ENCODE peak calls at places on chromosomes 11 and 22, in eight cellular contexts. One of them, this sample, is unnamed.

GRCh38 chr22:49983148-49984042 is 22.8 kb downstream of the PIM3 start:
- DNase-seq in stimulated activated CD4-positive, alpha-beta T cell treated with anti-CD3 and anti-CD28 coated beads, TNF-alpha, amount 100 ng/mL, for 4 hours: no peak
- DNase-seq in AG09319: no peak
- DNase-seq in lower lobe of right lung: peak; percentile 52
- DNase-seq in activated CD4-positive, CD25-positive, alpha-beta regulatory T cell: no peak
- DNase-seq in NCI-H2029: no peak
- DNase-seq in activated CD4-positive, alpha-beta T cell treated with anti-CD3 and anti-CD28 coated beads, Interleukin-2, amount 10 ng/mL, durations not matched to agents 7 days and 5 days: no peak
- DNase-seq in hepatocyte: peak; percentile 39
- DNase-seq in this sample: no peak

GRCh38 chr11:79265756-79266322 is 175.0 kb downstream of the TENM4 start:
- DNase-seq in stimulated activated CD4-positive, alpha-beta T cell treated with anti-CD3 and anti-CD28 coated beads, TNF-alpha, amount 100 ng/mL, for 4 hours: no peak
- DNase-seq in AG09319: no peak
- DNase-seq in lower lobe of right lung: no peak
- DNase-seq in activated CD4-positive, CD25-positive, alpha-beta regulatory T cell: no peak
- DNase-seq in NCI-H2029: no peak
- DNase-seq in activated CD4-positive, alpha-beta T cell treated with anti-CD3 and anti-CD28 coated beads, Interleukin-2, amount 10 ng/mL, durations not matched to agents 7 days and 5 days: no peak
- DNase-seq in hepatocyte: peak; percentile 47
- DNase-seq in this sample: no peak

GRCh38 chr11:76217653-76218160 is 11.4 kb upstream of the WNT11 start:
- DNase-seq in stimulated activated CD4-positive, alpha-beta T cell treated with anti-CD3 and anti-CD28 coated beads, TNF-alpha, amount 100 ng/mL, for 4 hours: no peak
- DNase-seq in AG09319: no peak
- DNase-seq in lower lobe of right lung: peak; percentile 9
- DNase-seq in activated CD4-positive, CD25-positive, alpha-beta regulatory T cell: no peak
- DNase-seq in NCI-H2029: peak; percentile 71
- DNase-seq in activated CD4-positive, alpha-beta T cell treated with anti-CD3 and anti-CD28 coated beads, Interleukin-2, amount 10 ng/mL, durations not matched to agents 7 days and 5 days: no peak
- DNase-seq in hepatocyte: no peak
- DNase-seq in this sample: no peak

GRCh38 chr11:46309669-46310288 is 32.3 kb downstream of the CREB3L1 start:
- DNase-seq in stimulated activated CD4-positive, alpha-beta T cell treated with anti-CD3 and anti-CD28 coated beads, TNF-alpha, amount 100 ng/mL, for 4 hours: no peak
- DNase-seq in AG09319: no peak
- DNase-seq in lower lobe of right lung: no peak
- DNase-seq in activated CD4-positive, CD25-positive, alpha-beta regulatory T cell: no peak
- DNase-seq in NCI-H2029: no peak
- DNase-seq in activated CD4-positive, alpha-beta T cell treated with anti-CD3 and anti-CD28 coated beads, Interleukin-2, amount 10 ng/mL, durations not matched to agents 7 days and 5 days: no peak
- DNase-seq in hepatocyte: no peak
- DNase-seq in this sample: peak; percentile 33

GRCh38 chr11:117916956-117917355 is 12.2 kb downstream of the TMPRSS13 start:
- DNase-seq in stimulated activated CD4-positive, alpha-beta T cell treated with anti-CD3 and anti-CD28 coated beads, TNF-alpha, amount 100 ng/mL, for 4 hours: no peak
- DNase-seq in AG09319: no peak
- DNase-seq in lower lobe of right lung: no peak
- DNase-seq in activated CD4-positive, CD25-positive, alpha-beta regulatory T cell: no peak
- DNase-seq in NCI-H2029: no peak
- DNase-seq in activated CD4-positive, alpha-beta T cell treated with anti-CD3 and anti-CD28 coated beads, Interleukin-2, amount 10 ng/mL, durations not matched to agents 7 days and 5 days: no peak
- DNase-seq in hepatocyte: no peak
- DNase-seq in this sample: no peak

GRCh38 chr11:100629671-100630070 is 57.4 kb upstream of the ARHGAP42 start:
- DNase-seq in stimulated activated CD4-positive, alpha-beta T cell treated with anti-CD3 and anti-CD28 coated beads, TNF-alpha, amount 100 ng/mL, for 4 hours: no peak
- DNase-seq in AG09319: no peak
- DNase-seq in lower lobe of right lung: no peak
- DNase-seq in activated CD4-positive, CD25-positive, alpha-beta regulatory T cell: no peak
- DNase-seq in NCI-H2029: no peak
- DNase-seq in activated CD4-positive, alpha-beta T cell treated with anti-CD3 and anti-CD28 coated beads, Interleukin-2, amount 10 ng/mL, durations not matched to agents 7 days and 5 days: no peak
- DNase-seq in hepatocyte: no peak
- DNase-seq in this sample: no peak

GRCh38 chr22:46010951-46011626 is 34.1 kb upstream of the WNT7B start:
- DNase-seq in stimulated activated CD4-positive, alpha-beta T cell treated with anti-CD3 and anti-CD28 coated beads, TNF-alpha, amount 100 ng/mL, for 4 hours: no peak
- DNase-seq in AG09319: no peak
- DNase-seq in lower lobe of right lung: peak; percentile 35
- DNase-seq in activated CD4-positive, CD25-positive, alpha-beta regulatory T cell: no peak
- DNase-seq in NCI-H2029: no peak
- DNase-seq in activated CD4-positive, alpha-beta T cell treated with anti-CD3 and anti-CD28 coated beads, Interleukin-2, amount 10 ng/mL, durations not matched to agents 7 days and 5 days: no peak
- DNase-seq in hepatocyte: no peak
- DNase-seq in this sample: no peak

GRCh38 chr22:38032681-38033521 is 24.3 kb upstream of the PICK1 start:
- DNase-seq in stimulated activated CD4-positive, alpha-beta T cell treated with anti-CD3 and anti-CD28 coated beads, TNF-alpha, amount 100 ng/mL, for 4 hours: no peak
- DNase-seq in AG09319: peak; percentile 22
- DNase-seq in lower lobe of right lung: no peak
- DNase-seq in activated CD4-positive, CD25-positive, alpha-beta regulatory T cell: no peak
- DNase-seq in NCI-H2029: no peak
- DNase-seq in activated CD4-positive, alpha-beta T cell treated with anti-CD3 and anti-CD28 coated beads, Interleukin-2, amount 10 ng/mL, durations not matched to agents 7 days and 5 days: no peak
- DNase-seq in hepatocyte: peak; percentile 45
- DNase-seq in this sample: peak; percentile 22

GRCh38 chr11:83693279-83693992 is 407.3 kb upstream of the CCDC90B start:
- DNase-seq in stimulated activated CD4-positive, alpha-beta T cell treated with anti-CD3 and anti-CD28 coated beads, TNF-alpha, amount 100 ng/mL, for 4 hours: no peak
- DNase-seq in AG09319: no peak
- DNase-seq in lower lobe of right lung: no peak
- DNase-seq in activated CD4-positive, CD25-positive, alpha-beta regulatory T cell: no peak
- DNase-seq in NCI-H2029: no peak
- DNase-seq in activated CD4-positive, alpha-beta T cell treated with anti-CD3 and anti-CD28 coated beads, Interleukin-2, amount 10 ng/mL, durations not matched to agents 7 days and 5 days: no peak
- DNase-seq in hepatocyte: no peak
- DNase-seq in this sample: no peak

GRCh38 chr11:45091563-45092392 is 54.7 kb upstream of the PRDM11 start:
- DNase-seq in stimulated activated CD4-positive, alpha-beta T cell treated with anti-CD3 and anti-CD28 coated beads, TNF-alpha, amount 100 ng/mL, for 4 hours: no peak
- DNase-seq in AG09319: no peak
- DNase-seq in lower lobe of right lung: no peak
- DNase-seq in activated CD4-positive, CD25-positive, alpha-beta regulatory T cell: no peak
- DNase-seq in NCI-H2029: no peak
- DNase-seq in activated CD4-positive, alpha-beta T cell treated with anti-CD3 and anti-CD28 coated beads, Interleukin-2, amount 10 ng/mL, durations not matched to agents 7 days and 5 days: no peak
- DNase-seq in hepatocyte: no peak
- DNase-seq in this sample: no peak

GRCh38 chr11:1749787-1750351 is 526 bp downstream of the IFITM10 start:
- DNase-seq in stimulated activated CD4-positive, alpha-beta T cell treated with anti-CD3 and anti-CD28 coated beads, TNF-alpha, amount 100 ng/mL, for 4 hours: no peak
- DNase-seq in AG09319: peak; percentile 41
- DNase-seq in lower lobe of right lung: peak; percentile 42
- DNase-seq in activated CD4-positive, CD25-positive, alpha-beta regulatory T cell: no peak
- DNase-seq in NCI-H2029: no peak
- DNase-seq in activated CD4-positive, alpha-beta T cell treated with anti-CD3 and anti-CD28 coated beads, Interleukin-2, amount 10 ng/mL, durations not matched to agents 7 days and 5 days: no peak
- DNase-seq in hepatocyte: peak; percentile 62
- DNase-seq in this sample: no peak

GRCh38 chr11:108198833-108199232 is 23.6 kb downstream of the NPAT start:
- DNase-seq in stimulated activated CD4-positive, alpha-beta T cell treated with anti-CD3 and anti-CD28 coated beads, TNF-alpha, amount 100 ng/mL, for 4 hours: no peak
- DNase-seq in AG09319: no peak
- DNase-seq in lower lobe of right lung: peak; percentile 70
- DNase-seq in activated CD4-positive, CD25-positive, alpha-beta regulatory T cell: no peak
- DNase-seq in NCI-H2029: no peak
- DNase-seq in activated CD4-positive, alpha-beta T cell treated with anti-CD3 and anti-CD28 coated beads, Interleukin-2, amount 10 ng/mL, durations not matched to agents 7 days and 5 days: no peak
- DNase-seq in hepatocyte: no peak
- DNase-seq in this sample: no peak

GRCh38 chr22:36546092-36546804 is 17.3 kb upstream of the EIF3D start:
- DNase-seq in stimulated activated CD4-positive, alpha-beta T cell treated with anti-CD3 and anti-CD28 coated beads, TNF-alpha, amount 100 ng/mL, for 4 hours: no peak
- DNase-seq in AG09319: no peak
- DNase-seq in lower lobe of right lung: no peak
- DNase-seq in activated CD4-positive, CD25-positive, alpha-beta regulatory T cell: peak; percentile 8
- DNase-seq in NCI-H2029: peak; percentile 33
- DNase-seq in activated CD4-positive, alpha-beta T cell treated with anti-CD3 and anti-CD28 coated beads, Interleukin-2, amount 10 ng/mL, durations not matched to agents 7 days and 5 days: peak; percentile 43
- DNase-seq in hepatocyte: peak; percentile 67
- DNase-seq in this sample: peak; percentile 62

GRCh38 chr11:26985941-26986340 is 8.0 kb upstream of the FIBIN start:
- DNase-seq in stimulated activated CD4-positive, alpha-beta T cell treated with anti-CD3 and anti-CD28 coated beads, TNF-alpha, amount 100 ng/mL, for 4 hours: no peak
- DNase-seq in AG09319: no peak
- DNase-seq in lower lobe of right lung: no peak
- DNase-seq in activated CD4-positive, CD25-positive, alpha-beta regulatory T cell: no peak
- DNase-seq in NCI-H2029: no peak
- DNase-seq in activated CD4-positive, alpha-beta T cell treated with anti-CD3 and anti-CD28 coated beads, Interleukin-2, amount 10 ng/mL, durations not matched to agents 7 days and 5 days: no peak
- DNase-seq in hepatocyte: no peak
- DNase-seq in this sample: no peak

GRCh38 chr11:123218451-123218850 is 23.4 kb upstream of the CLMP start:
- DNase-seq in stimulated activated CD4-positive, alpha-beta T cell treated with anti-CD3 and anti-CD28 coated beads, TNF-alpha, amount 100 ng/mL, for 4 hours: no peak
- DNase-seq in AG09319: no peak
- DNase-seq in lower lobe of right lung: no peak
- DNase-seq in activated CD4-positive, CD25-positive, alpha-beta regulatory T cell: no peak
- DNase-seq in NCI-H2029: no peak
- DNase-seq in activated CD4-positive, alpha-beta T cell treated with anti-CD3 and anti-CD28 coated beads, Interleukin-2, amount 10 ng/mL, durations not matched to agents 7 days and 5 days: no peak
- DNase-seq in hepatocyte: no peak
- DNase-seq in this sample: no peak

GRCh38 chr11:17703951-17704350 is 15.4 kb upstream of the MYOD1 start:
- DNase-seq in stimulated activated CD4-positive, alpha-beta T cell treated with anti-CD3 and anti-CD28 coated beads, TNF-alpha, amount 100 ng/mL, for 4 hours: no peak
- DNase-seq in AG09319: no peak
- DNase-seq in lower lobe of right lung: no peak
- DNase-seq in activated CD4-positive, CD25-positive, alpha-beta regulatory T cell: no peak
- DNase-seq in NCI-H2029: no peak
- DNase-seq in activated CD4-positive, alpha-beta T cell treated with anti-CD3 and anti-CD28 coated beads, Interleukin-2, amount 10 ng/mL, durations not matched to agents 7 days and 5 days: no peak
- DNase-seq in hepatocyte: no peak
- DNase-seq in this sample: no peak

GRCh38 chr11:115334932-115335788 is 169.1 kb downstream of the CADM1 start:
- DNase-seq in stimulated activated CD4-positive, alpha-beta T cell treated with anti-CD3 and anti-CD28 coated beads, TNF-alpha, amount 100 ng/mL, for 4 hours: no peak
- DNase-seq in AG09319: no peak
- DNase-seq in lower lobe of right lung: no peak
- DNase-seq in activated CD4-positive, CD25-positive, alpha-beta regulatory T cell: no peak
- DNase-seq in NCI-H2029: no peak
- DNase-seq in activated CD4-positive, alpha-beta T cell treated with anti-CD3 and anti-CD28 coated beads, Interleukin-2, amount 10 ng/mL, durations not matched to agents 7 days and 5 days: no peak
- DNase-seq in hepatocyte: peak; percentile 37
- DNase-seq in this sample: peak; percentile 28

GRCh38 chr11:2713721-2714462 is 14.1 kb upstream of the KCNQ1OT1 start:
- DNase-seq in stimulated activated CD4-positive, alpha-beta T cell treated with anti-CD3 and anti-CD28 coated beads, TNF-alpha, amount 100 ng/mL, for 4 hours: no peak
- DNase-seq in AG09319: no peak
- DNase-seq in lower lobe of right lung: no peak
- DNase-seq in activated CD4-positive, CD25-positive, alpha-beta regulatory T cell: no peak
- DNase-seq in NCI-H2029: no peak
- DNase-seq in activated CD4-positive, alpha-beta T cell treated with anti-CD3 and anti-CD28 coated beads, Interleukin-2, amount 10 ng/mL, durations not matched to agents 7 days and 5 days: no peak
- DNase-seq in hepatocyte: no peak
- DNase-seq in this sample: no peak

GRCh38 chr22:31346733-31347250 is 646 bp upstream of the PATZ1 start:
- DNase-seq in stimulated activated CD4-positive, alpha-beta T cell treated with anti-CD3 and anti-CD28 coated beads, TNF-alpha, amount 100 ng/mL, for 4 hours: peak; percentile 26
- DNase-seq in AG09319: no peak
- DNase-seq in lower lobe of right lung: peak; percentile 67
- DNase-seq in activated CD4-positive, CD25-positive, alpha-beta regulatory T cell: no peak
- DNase-seq in NCI-H2029: peak; percentile 29
- DNase-seq in activated CD4-positive, alpha-beta T cell treated with anti-CD3 and anti-CD28 coated beads, Interleukin-2, amount 10 ng/mL, durations not matched to agents 7 days and 5 days: peak; percentile 65
- DNase-seq in hepatocyte: peak; percentile 74
- DNase-seq in this sample: no peak

GRCh38 chr11:82398300-82398815 is 335.3 kb downstream of the FAM181B start:
- DNase-seq in stimulated activated CD4-positive, alpha-beta T cell treated with anti-CD3 and anti-CD28 coated beads, TNF-alpha, amount 100 ng/mL, for 4 hours: no peak
- DNase-seq in AG09319: no peak
- DNase-seq in lower lobe of right lung: no peak
- DNase-seq in activated CD4-positive, CD25-positive, alpha-beta regulatory T cell: no peak
- DNase-seq in NCI-H2029: no peak
- DNase-seq in activated CD4-positive, alpha-beta T cell treated with anti-CD3 and anti-CD28 coated beads, Interleukin-2, amount 10 ng/mL, durations not matched to agents 7 days and 5 days: no peak
- DNase-seq in hepatocyte: peak; percentile 26
- DNase-seq in this sample: no peak

GRCh38 chr22:18044548-18045271 is 20.3 kb upstream of the MICAL3 start:
- DNase-seq in stimulated activated CD4-positive, alpha-beta T cell treated with anti-CD3 and anti-CD28 coated beads, TNF-alpha, amount 100 ng/mL, for 4 hours: no peak
- DNase-seq in AG09319: no peak
- DNase-seq in lower lobe of right lung: no peak
- DNase-seq in activated CD4-positive, CD25-positive, alpha-beta regulatory T cell: no peak
- DNase-seq in NCI-H2029: peak; percentile 94
- DNase-seq in activated CD4-positive, alpha-beta T cell treated with anti-CD3 and anti-CD28 coated beads, Interleukin-2, amount 10 ng/mL, durations not matched to agents 7 days and 5 days: no peak
- DNase-seq in hepatocyte: no peak
- DNase-seq in this sample: no peak

GRCh38 chr11:70470127-70470526 is 71.8 kb downstream of the CTTN start:
- DNase-seq in stimulated activated CD4-positive, alpha-beta T cell treated with anti-CD3 and anti-CD28 coated beads, TNF-alpha, amount 100 ng/mL, for 4 hours: no peak
- DNase-seq in AG09319: no peak
- DNase-seq in lower lobe of right lung: no peak
- DNase-seq in activated CD4-positive, CD25-positive, alpha-beta regulatory T cell: no peak
- DNase-seq in NCI-H2029: no peak
- DNase-seq in activated CD4-positive, alpha-beta T cell treated with anti-CD3 and anti-CD28 coated beads, Interleukin-2, amount 10 ng/mL, durations not matched to agents 7 days and 5 days: no peak
- DNase-seq in hepatocyte: no peak
- DNase-seq in this sample: no peak

GRCh38 chr11:20243974-20244373 is 83.7 kb upstream of the DBX1 start:
- DNase-seq in stimulated activated CD4-positive, alpha-beta T cell treated with anti-CD3 and anti-CD28 coated beads, TNF-alpha, amount 100 ng/mL, for 4 hours: no peak
- DNase-seq in AG09319: no peak
- DNase-seq in lower lobe of right lung: no peak
- DNase-seq in activated CD4-positive, CD25-positive, alpha-beta regulatory T cell: no peak
- DNase-seq in NCI-H2029: no peak
- DNase-seq in activated CD4-positive, alpha-beta T cell treated with anti-CD3 and anti-CD28 coated beads, Interleukin-2, amount 10 ng/mL, durations not matched to agents 7 days and 5 days: no peak
- DNase-seq in hepatocyte: no peak
- DNase-seq in this sample: no peak

GRCh38 chr11:78131956-78132355 is 7.5 kb downstream of the ALG8 start:
- DNase-seq in stimulated activated CD4-positive, alpha-beta T cell treated with anti-CD3 and anti-CD28 coated beads, TNF-alpha, amount 100 ng/mL, for 4 hours: no peak
- DNase-seq in AG09319: no peak
- DNase-seq in lower lobe of right lung: no peak
- DNase-seq in activated CD4-positive, CD25-positive, alpha-beta regulatory T cell: no peak
- DNase-seq in NCI-H2029: no peak
- DNase-seq in activated CD4-positive, alpha-beta T cell treated with anti-CD3 and anti-CD28 coated beads, Interleukin-2, amount 10 ng/mL, durations not matched to agents 7 days and 5 days: no peak
- DNase-seq in hepatocyte: no peak
- DNase-seq in this sample: no peak

GRCh38 chr22:26621663-26622062 is at the start of gene CRYBA4:
- DNase-seq in stimulated activated CD4-positive, alpha-beta T cell treated with anti-CD3 and anti-CD28 coated beads, TNF-alpha, amount 100 ng/mL, for 4 hours: no peak
- DNase-seq in AG09319: no peak
- DNase-seq in lower lobe of right lung: no peak
- DNase-seq in activated CD4-positive, CD25-positive, alpha-beta regulatory T cell: no peak
- DNase-seq in NCI-H2029: no peak
- DNase-seq in activated CD4-positive, alpha-beta T cell treated with anti-CD3 and anti-CD28 coated beads, Interleukin-2, amount 10 ng/mL, durations not matched to agents 7 days and 5 days: no peak
- DNase-seq in hepatocyte: no peak
- DNase-seq in this sample: no peak

GRCh38 chr11:121567988-121568387 is 115.2 kb upstream of the SORL1-AS1 start:
- DNase-seq in stimulated activated CD4-positive, alpha-beta T cell treated with anti-CD3 and anti-CD28 coated beads, TNF-alpha, amount 100 ng/mL, for 4 hours: no peak
- DNase-seq in AG09319: no peak
- DNase-seq in lower lobe of right lung: no peak
- DNase-seq in activated CD4-positive, CD25-positive, alpha-beta regulatory T cell: no peak
- DNase-seq in NCI-H2029: no peak
- DNase-seq in activated CD4-positive, alpha-beta T cell treated with anti-CD3 and anti-CD28 coated beads, Interleukin-2, amount 10 ng/mL, durations not matched to agents 7 days and 5 days: no peak
- DNase-seq in hepatocyte: no peak
- DNase-seq in this sample: no peak

GRCh38 chr22:46937185-46937584 is 174.7 kb downstream of the TBC1D22A start:
- DNase-seq in stimulated activated CD4-positive, alpha-beta T cell treated with anti-CD3 and anti-CD28 coated beads, TNF-alpha, amount 100 ng/mL, for 4 hours: no peak
- DNase-seq in AG09319: no peak
- DNase-seq in lower lobe of right lung: no peak
- DNase-seq in activated CD4-positive, CD25-positive, alpha-beta regulatory T cell: no peak
- DNase-seq in NCI-H2029: no peak
- DNase-seq in activated CD4-positive, alpha-beta T cell treated with anti-CD3 and anti-CD28 coated beads, Interleukin-2, amount 10 ng/mL, durations not matched to agents 7 days and 5 days: no peak
- DNase-seq in hepatocyte: no peak
- DNase-seq in this sample: no peak

GRCh38 chr11:1257366-1257765 is 34.5 kb downstream of the MUC5B start:
- DNase-seq in stimulated activated CD4-positive, alpha-beta T cell treated with anti-CD3 and anti-CD28 coated beads, TNF-alpha, amount 100 ng/mL, for 4 hours: no peak
- DNase-seq in AG09319: no peak
- DNase-seq in lower lobe of right lung: no peak
- DNase-seq in activated CD4-positive, CD25-positive, alpha-beta regulatory T cell: no peak
- DNase-seq in NCI-H2029: no peak
- DNase-seq in activated CD4-positive, alpha-beta T cell treated with anti-CD3 and anti-CD28 coated beads, Interleukin-2, amount 10 ng/mL, durations not matched to agents 7 days and 5 days: no peak
- DNase-seq in hepatocyte: no peak
- DNase-seq in this sample: no peak

GRCh38 chr11:8604078-8604723 is 10.2 kb upstream of the STK33 start:
- DNase-seq in stimulated activated CD4-positive, alpha-beta T cell treated with anti-CD3 and anti-CD28 coated beads, TNF-alpha, amount 100 ng/mL, for 4 hours: no peak
- DNase-seq in AG09319: peak; percentile 100
- DNase-seq in lower lobe of right lung: peak; percentile 63
- DNase-seq in activated CD4-positive, CD25-positive, alpha-beta regulatory T cell: no peak
- DNase-seq in NCI-H2029: peak; percentile 23
- DNase-seq in activated CD4-positive, alpha-beta T cell treated with anti-CD3 and anti-CD28 coated beads, Interleukin-2, amount 10 ng/mL, durations not matched to agents 7 days and 5 days: peak; percentile 38
- DNase-seq in hepatocyte: peak; percentile 84
- DNase-seq in this sample: peak; percentile 73

GRCh38 chr11:65444314-65445051 is 21.9 kb downstream of the NEAT1 start:
- DNase-seq in stimulated activated CD4-positive, alpha-beta T cell treated with anti-CD3 and anti-CD28 coated beads, TNF-alpha, amount 100 ng/mL, for 4 hours: no peak
- DNase-seq in AG09319: no peak
- DNase-seq in lower lobe of right lung: no peak
- DNase-seq in activated CD4-positive, CD25-positive, alpha-beta regulatory T cell: no peak
- DNase-seq in NCI-H2029: no peak
- DNase-seq in activated CD4-positive, alpha-beta T cell treated with anti-CD3 and anti-CD28 coated beads, Interleukin-2, amount 10 ng/mL, durations not matched to agents 7 days and 5 days: no peak
- DNase-seq in hepatocyte: no peak
- DNase-seq in this sample: no peak

GRCh38 chr11:47464479-47464878 is 15.5 kb upstream of the RAPSN start:
- DNase-seq in stimulated activated CD4-positive, alpha-beta T cell treated with anti-CD3 and anti-CD28 coated beads, TNF-alpha, amount 100 ng/mL, for 4 hours: no peak
- DNase-seq in AG09319: no peak
- DNase-seq in lower lobe of right lung: no peak
- DNase-seq in activated CD4-positive, CD25-positive, alpha-beta regulatory T cell: no peak
- DNase-seq in NCI-H2029: peak; percentile 60
- DNase-seq in activated CD4-positive, alpha-beta T cell treated with anti-CD3 and anti-CD28 coated beads, Interleukin-2, amount 10 ng/mL, durations not matched to agents 7 days and 5 days: no peak
- DNase-seq in hepatocyte: no peak
- DNase-seq in this sample: no peak

GRCh38 chr11:122601131-122602125 is 54.1 kb upstream of the UBASH3B start:
- DNase-seq in stimulated activated CD4-positive, alpha-beta T cell treated with anti-CD3 and anti-CD28 coated beads, TNF-alpha, amount 100 ng/mL, for 4 hours: no peak
- DNase-seq in AG09319: peak; percentile 23
- DNase-seq in lower lobe of right lung: no peak
- DNase-seq in activated CD4-positive, CD25-positive, alpha-beta regulatory T cell: no peak
- DNase-seq in NCI-H2029: no peak
- DNase-seq in activated CD4-positive, alpha-beta T cell treated with anti-CD3 and anti-CD28 coated beads, Interleukin-2, amount 10 ng/mL, durations not matched to agents 7 days and 5 days: no peak
- DNase-seq in hepatocyte: peak; percentile 68
- DNase-seq in this sample: no peak

GRCh38 chr11:12019337-12019736 is 10.9 kb upstream of the DKK3 start:
- DNase-seq in stimulated activated CD4-positive, alpha-beta T cell treated with anti-CD3 and anti-CD28 coated beads, TNF-alpha, amount 100 ng/mL, for 4 hours: no peak
- DNase-seq in AG09319: no peak
- DNase-seq in lower lobe of right lung: no peak
- DNase-seq in activated CD4-positive, CD25-positive, alpha-beta regulatory T cell: no peak
- DNase-seq in NCI-H2029: no peak
- DNase-seq in activated CD4-positive, alpha-beta T cell treated with anti-CD3 and anti-CD28 coated beads, Interleukin-2, amount 10 ng/mL, durations not matched to agents 7 days and 5 days: no peak
- DNase-seq in hepatocyte: peak; percentile 47
- DNase-seq in this sample: no peak